ENCODE peak calls at places on chromosomes 5 and 9, in five cellular contexts. One of them, this sample, is unnamed.

GRCh38 chr5:126947146-126948010 is 83.0 kb downstream of the MARCHF3 start:
- DNase-seq in cardiac muscle cell: no peak
- DNase-seq in endodermal cell: no peak
- DNase-seq in right lobe of liver: no peak
- DNase-seq in uterus: no peak
- DNase-seq in this sample: no peak

GRCh38 chr5:6321078-6321477 is 57.3 kb downstream of the MED10 start:
- DNase-seq in cardiac muscle cell: no peak
- DNase-seq in endodermal cell: no peak
- DNase-seq in right lobe of liver: no peak
- DNase-seq in uterus: no peak
- DNase-seq in this sample: no peak

GRCh38 chr5:120516799-120517198 is 52.7 kb downstream of the PRR16 start:
- DNase-seq in cardiac muscle cell: no peak
- DNase-seq in endodermal cell: no peak
- DNase-seq in right lobe of liver: no peak
- DNase-seq in uterus: no peak
- DNase-seq in this sample: no peak

GRCh38 chr9:108830292-108830691 is 25.5 kb downstream of the ACTL7B start:
- DNase-seq in cardiac muscle cell: no peak
- DNase-seq in endodermal cell: no peak
- DNase-seq in right lobe of liver: no peak
- DNase-seq in uterus: no peak
- DNase-seq in this sample: no peak

GRCh38 chr5:64883912-64884311 is 115.2 kb downstream of the CWC27 start:
- DNase-seq in cardiac muscle cell: no peak
- DNase-seq in endodermal cell: no peak
- DNase-seq in right lobe of liver: no peak
- DNase-seq in uterus: no peak
- DNase-seq in this sample: no peak

GRCh38 chr9:95874303-95874988 is 1.0 kb upstream of the ERCC6L2 start:
- DNase-seq in cardiac muscle cell: no peak
- DNase-seq in endodermal cell: peak
- DNase-seq in right lobe of liver: no peak
- DNase-seq in uterus: no peak
- DNase-seq in this sample: no peak

GRCh38 chr5:108367679-108368334 is 14.1 kb downstream of the FBXL17 start:
- DNase-seq in cardiac muscle cell: no peak
- DNase-seq in endodermal cell: no peak
- DNase-seq in right lobe of liver: no peak
- DNase-seq in uterus: no peak
- DNase-seq in this sample: no peak

GRCh38 chr5:2719332-2719731 is 32.1 kb downstream of the IRX2 start:
- DNase-seq in cardiac muscle cell: no peak
- DNase-seq in endodermal cell: no peak
- DNase-seq in right lobe of liver: no peak
- DNase-seq in uterus: no peak
- DNase-seq in this sample: no peak

GRCh38 chr5:56434986-56435385 is 201.9 kb upstream of the ANKRD55 start:
- DNase-seq in cardiac muscle cell: no peak
- DNase-seq in endodermal cell: no peak
- DNase-seq in right lobe of liver: no peak
- DNase-seq in uterus: no peak
- DNase-seq in this sample: no peak

GRCh38 chr9:124834586-124834985 is 18.7 kb upstream of the WDR38 start:
- DNase-seq in cardiac muscle cell: no peak
- DNase-seq in endodermal cell: peak
- DNase-seq in right lobe of liver: no peak
- DNase-seq in uterus: no peak
- DNase-seq in this sample: no peak

GRCh38 chr5:168312606-168313297 is 21.3 kb downstream of the WWC1 start:
- DNase-seq in cardiac muscle cell: no peak
- DNase-seq in endodermal cell: no peak
- DNase-seq in right lobe of liver: no peak
- DNase-seq in uterus: no peak
- DNase-seq in this sample: no peak

GRCh38 chr5:97009212-97009898 is 73.5 kb downstream of the LNPEP start:
- DNase-seq in cardiac muscle cell: peak
- DNase-seq in endodermal cell: no peak
- DNase-seq in right lobe of liver: no peak
- DNase-seq in uterus: no peak
- DNase-seq in this sample: no peak

GRCh38 chr9:4126184-4126865 is 173.5 kb downstream of the GLIS3 start:
- DNase-seq in cardiac muscle cell: no peak
- DNase-seq in endodermal cell: no peak
- DNase-seq in right lobe of liver: no peak
- DNase-seq in uterus: no peak
- DNase-seq in this sample: no peak

GRCh38 chr9:70061776-70062175 is 18.1 kb downstream of the MAMDC2 start:
- DNase-seq in cardiac muscle cell: no peak
- DNase-seq in endodermal cell: no peak
- DNase-seq in right lobe of liver: no peak
- DNase-seq in uterus: no peak
- DNase-seq in this sample: no peak

GRCh38 chr9:81031422-81032029 is 657.8 kb downstream of the TLE1 start:
- DNase-seq in cardiac muscle cell: no peak
- DNase-seq in endodermal cell: peak
- DNase-seq in right lobe of liver: no peak
- DNase-seq in uterus: no peak
- DNase-seq in this sample: no peak

GRCh38 chr5:1521671-1522600 is 1.8 kb downstream of the LPCAT1 start:
- DNase-seq in cardiac muscle cell: peak
- DNase-seq in endodermal cell: peak
- DNase-seq in right lobe of liver: peak
- DNase-seq in uterus: peak
- DNase-seq in this sample: peak

GRCh38 chr5:152717393-152717792 is 312.3 kb upstream of the NMUR2 start:
- DNase-seq in cardiac muscle cell: no peak
- DNase-seq in endodermal cell: no peak
- DNase-seq in right lobe of liver: no peak
- DNase-seq in uterus: no peak
- DNase-seq in this sample: no peak

GRCh38 chr9:93693129-93693528 is 116.7 kb downstream of the PHF2 start:
- DNase-seq in cardiac muscle cell: no peak
- DNase-seq in endodermal cell: no peak
- DNase-seq in right lobe of liver: no peak
- DNase-seq in uterus: no peak
- DNase-seq in this sample: no peak

GRCh38 chr5:164475339-164475977 is 970.0 kb downstream of the MAT2B start:
- DNase-seq in cardiac muscle cell: peak
- DNase-seq in endodermal cell: no peak
- DNase-seq in right lobe of liver: no peak
- DNase-seq in uterus: no peak
- DNase-seq in this sample: no peak

GRCh38 chr5:96141749-96142148 is 180.1 kb upstream of the ELL2 start:
- DNase-seq in cardiac muscle cell: no peak
- DNase-seq in endodermal cell: no peak
- DNase-seq in right lobe of liver: no peak
- DNase-seq in uterus: no peak
- DNase-seq in this sample: no peak

GRCh38 chr5:1007681-1008450 is 736 bp upstream of the NKD2 start:
- DNase-seq in cardiac muscle cell: no peak
- DNase-seq in endodermal cell: peak
- DNase-seq in right lobe of liver: no peak
- DNase-seq in uterus: peak
- DNase-seq in this sample: no peak

GRCh38 chr5:98804066-98804465 is 30.6 kb downstream of the RGMB start:
- DNase-seq in cardiac muscle cell: no peak
- DNase-seq in endodermal cell: no peak
- DNase-seq in right lobe of liver: no peak
- DNase-seq in uterus: no peak
- DNase-seq in this sample: no peak

GRCh38 chr9:120710110-120710981 is 3.9 kb downstream of the MEGF9 start:
- DNase-seq in cardiac muscle cell: no peak
- DNase-seq in endodermal cell: no peak
- DNase-seq in right lobe of liver: no peak
- DNase-seq in uterus: no peak
- DNase-seq in this sample: no peak

GRCh38 chr9:4510546-4511322 is 20.5 kb downstream of the SLC1A1 start:
- DNase-seq in cardiac muscle cell: no peak
- DNase-seq in endodermal cell: no peak
- DNase-seq in right lobe of liver: no peak
- DNase-seq in uterus: no peak
- DNase-seq in this sample: no peak

GRCh38 chr9:107261106-107261505 is 22.0 kb upstream of the RAD23B start:
- DNase-seq in cardiac muscle cell: no peak
- DNase-seq in endodermal cell: no peak
- DNase-seq in right lobe of liver: no peak
- DNase-seq in uterus: no peak
- DNase-seq in this sample: no peak
- H3K27ac ChIP-seq in cardiac muscle cell: no peak
- H3K27ac ChIP-seq in endodermal cell: no peak
- H3K27ac ChIP-seq in right lobe of liver: peak
- H3K27ac ChIP-seq in uterus: no peak
- H3K27ac ChIP-seq in this sample: no peak

DNA sequence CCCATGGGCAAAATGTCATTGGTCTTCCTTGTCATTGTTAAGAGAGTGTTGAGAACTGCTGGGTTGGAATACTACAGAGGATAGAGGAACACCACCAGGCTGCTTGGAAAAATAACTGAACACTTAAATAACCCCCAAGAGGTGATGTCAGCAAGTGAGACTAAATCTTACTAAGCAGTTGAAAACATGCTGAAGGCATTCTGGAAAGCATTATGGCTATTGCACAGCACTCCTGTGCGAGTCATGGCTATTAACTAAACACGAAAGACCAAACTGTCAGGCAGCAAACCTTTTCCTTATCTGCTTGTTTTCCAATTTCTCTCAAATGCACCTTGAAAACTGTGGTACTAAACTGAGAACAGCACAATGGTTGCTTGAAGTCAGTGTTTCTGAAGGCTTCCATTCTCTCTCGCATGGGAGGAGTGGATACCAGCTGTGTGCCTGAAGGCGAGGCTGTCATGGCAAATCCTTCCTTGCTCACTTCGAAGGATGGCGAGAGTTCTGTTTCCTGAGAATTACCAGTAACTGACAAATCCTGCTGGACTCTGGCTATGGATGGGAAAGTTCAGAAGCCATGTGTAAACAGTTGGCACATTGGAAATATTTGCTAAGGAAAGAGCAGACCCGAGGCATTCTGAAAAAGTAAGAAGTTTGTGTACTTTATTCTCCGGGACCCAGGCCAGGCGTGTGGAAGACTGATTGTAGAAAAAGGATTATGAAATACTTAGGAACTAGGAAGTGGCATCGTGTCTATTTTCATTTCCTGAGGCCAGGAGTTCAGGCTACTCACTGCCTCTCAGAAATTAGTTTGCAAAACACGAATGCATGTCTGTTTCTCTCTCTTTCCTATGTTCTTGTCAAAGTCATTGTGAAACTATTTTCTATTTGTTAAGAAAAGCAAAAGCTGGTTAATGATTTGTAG is 182.1 kb downstream of the DMRT2 start:
- DNase-seq in cardiac muscle cell: no peak
- DNase-seq in endodermal cell: no peak
- DNase-seq in right lobe of liver: peak
- DNase-seq in uterus: peak
- DNase-seq in this sample: no peak
- H3K4me3 ChIP-seq in cardiac muscle cell: no peak
- H3K4me3 ChIP-seq in endodermal cell: no peak
- H3K4me3 ChIP-seq in right lobe of liver: no peak
- H3K4me3 ChIP-seq in uterus: no peak
- H3K4me3 ChIP-seq in this sample: peak

DNA sequence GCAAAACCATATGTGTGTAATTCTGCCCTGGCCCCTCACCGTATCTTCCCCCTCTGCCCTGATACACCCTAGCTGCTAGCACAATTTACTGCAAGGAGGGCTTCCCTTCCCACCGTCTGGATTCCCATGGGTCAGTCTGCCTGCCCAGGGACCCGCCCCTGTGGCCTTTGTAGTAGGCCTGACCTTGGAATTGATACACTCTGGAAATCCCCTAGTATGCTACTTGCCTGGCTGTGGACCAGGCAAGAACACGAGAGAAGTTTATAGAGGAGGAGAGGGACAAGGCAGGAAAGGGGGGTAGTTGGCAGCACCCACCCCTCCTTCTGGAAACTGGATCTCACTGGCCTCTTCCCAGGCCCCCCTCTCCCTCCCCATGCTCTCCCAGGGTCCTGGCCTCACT is 115.8 kb upstream of the CCL21 start:
- DNase-seq in cardiac muscle cell: no peak
- DNase-seq in endodermal cell: no peak
- DNase-seq in right lobe of liver: no peak
- DNase-seq in uterus: no peak
- DNase-seq in this sample: no peak
- H3K27ac ChIP-seq in cardiac muscle cell: no peak
- H3K27ac ChIP-seq in endodermal cell: no peak
- H3K27ac ChIP-seq in right lobe of liver: no peak
- H3K27ac ChIP-seq in uterus: no peak
- H3K27ac ChIP-seq in this sample: no peak

GRCh38 chr9:133704711-133705181 is 33.4 kb downstream of the SARDH start:
- DNase-seq in cardiac muscle cell: no peak
- DNase-seq in endodermal cell: no peak
- DNase-seq in right lobe of liver: peak
- DNase-seq in uterus: no peak
- DNase-seq in this sample: no peak

GRCh38 chr9:133701981-133702797 is 36.0 kb downstream of the SARDH start:
- DNase-seq in cardiac muscle cell: no peak
- DNase-seq in endodermal cell: no peak
- DNase-seq in right lobe of liver: peak
- DNase-seq in uterus: peak
- DNase-seq in this sample: no peak

GRCh38 chr9:133702798-133703570 is 35.2 kb downstream of the SARDH start:
- DNase-seq in cardiac muscle cell: no peak
- DNase-seq in endodermal cell: no peak
- DNase-seq in right lobe of liver: peak
- DNase-seq in uterus: peak
- DNase-seq in this sample: no peak

GRCh38 chr9:133705576-133705975 is 32.6 kb downstream of the SARDH start:
- DNase-seq in cardiac muscle cell: no peak
- DNase-seq in endodermal cell: peak
- DNase-seq in right lobe of liver: peak
- DNase-seq in uterus: no peak
- DNase-seq in this sample: no peak

DNA sequence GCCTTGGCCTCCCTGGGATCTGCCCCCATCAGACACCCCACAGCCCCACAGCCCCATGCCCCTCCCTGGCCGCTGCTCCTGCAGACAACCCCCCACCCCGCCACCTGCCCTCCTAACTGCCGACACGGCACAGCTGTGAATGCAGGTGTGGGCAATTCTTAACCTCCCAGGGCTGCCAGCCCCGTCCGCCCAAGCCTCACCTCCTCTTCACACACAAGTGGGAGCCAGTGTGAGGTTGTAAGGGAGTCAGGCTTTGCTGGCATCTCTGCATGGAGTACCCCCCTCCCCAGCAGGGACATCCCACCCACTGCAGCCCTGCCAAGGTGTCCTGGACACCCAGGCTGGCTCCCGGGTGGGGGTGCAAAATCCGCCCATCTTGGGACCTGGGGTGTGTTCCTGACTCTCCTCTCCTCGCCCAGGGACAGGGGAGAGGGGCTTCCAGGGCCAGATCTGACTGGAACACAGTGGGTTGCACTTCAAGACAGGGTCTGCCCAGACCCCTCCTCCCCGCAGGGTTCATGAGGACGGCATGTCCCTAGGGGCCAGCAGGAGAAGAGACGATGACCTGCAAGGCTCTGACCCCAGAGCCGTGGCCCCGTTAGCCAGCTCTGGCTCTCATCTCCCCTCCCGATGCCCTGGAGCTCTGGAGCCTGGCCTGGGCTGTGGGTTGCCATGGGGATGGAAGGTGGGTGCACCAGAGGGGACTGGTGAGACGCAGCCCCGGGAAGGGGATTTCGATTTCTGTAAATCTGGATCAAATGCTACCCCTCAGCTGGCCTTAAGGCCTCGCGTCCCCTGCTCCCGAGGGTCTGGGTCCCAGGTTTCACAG is 34.4 kb downstream of the SARDH start:
- DNase-seq in cardiac muscle cell: no peak
- DNase-seq in endodermal cell: no peak
- DNase-seq in right lobe of liver: peak
- DNase-seq in uterus: no peak
- DNase-seq in this sample: no peak
- H3K4me3 ChIP-seq in cardiac muscle cell: no peak
- H3K4me3 ChIP-seq in endodermal cell: no peak
- H3K4me3 ChIP-seq in right lobe of liver: no peak
- H3K4me3 ChIP-seq in uterus: no peak
- H3K4me3 ChIP-seq in this sample: no peak

This sample was measured in coronary artery.